ENCODE peak calls at places on chromosomes 16 and 17, in five cellular contexts. X, Q, J, K and N are unnamed samples.

GRCh38 chr16:1152651-1153259 is at the start of gene CACNA1H:
- ATAC-seq in Q (no peak), K (peak; percentile 11), J (no peak), X (peak; percentile 17), N (peak; percentile 53)

GRCh38 chr16:10501016-10501607 is 79.3 kb downstream of the EMP2 start:
- ATAC-seq in K (no peak), J (peak; percentile 46), Q (no peak), X (no peak), N (no peak)

GRCh38 chr16:11359370-11359769 is 14.1 kb downstream of the RMI2 start:
- ATAC-seq in X (no peak), K (peak; percentile 29), J (peak; percentile 13), Q (no peak), N (no peak)

GRCh38 chr17:50468120-50469004 is at the start of gene CHAD:
- ATAC-seq in J (peak; percentile 23), K (no peak), X (no peak), Q (peak; percentile 34), N (no peak)

GRCh38 chr16:66490774-66491715 is 58.9 kb downstream of the TK2 start:
- ATAC-seq in J (no peak), Q (peak; percentile 41), K (no peak), X (no peak), N (no peak)

GRCh38 chr17:8393470-8394231 is 4.0 kb downstream of the RNF222 start:
- ATAC-seq in J (peak; percentile 48), Q (peak; percentile 17), K (peak; percentile 88), X (peak; percentile 14), N (no peak)

GRCh38 chr17:4986403-4986802 is 1.1 kb downstream of the CAMTA2 start:
- ATAC-seq in K (peak; percentile 25), J (no peak), X (peak; percentile 3), Q (peak; percentile 41), N (peak; percentile 11)

GRCh38 chr17:67071595-67071994 is 27.2 kb downstream of the CACNG1 start:
- ATAC-seq in X (no peak), Q (no peak), J (no peak), K (no peak), N (no peak)

GRCh38 chr17:20948984-20949777 is 93.6 kb downstream of the USP22 start:
- ATAC-seq in X (no peak), J (no peak), K (no peak), Q (no peak), N (no peak)

GRCh38 chr17:65554568-65555223 is 6.8 kb downstream of the AXIN2 start:
- ATAC-seq in Q (peak; percentile 48), X (no peak), J (no peak), K (no peak), N (peak; percentile 30)

GRCh38 chr17:65473363-65473762 is 88.1 kb downstream of the AXIN2 start:
- ATAC-seq in J (peak; percentile 3), Q (peak; percentile 20), K (no peak), X (no peak), N (no peak)

GRCh38 chr17:63837480-63837879 is 5.0 kb downstream of the SMARCD2 start:
- ATAC-seq in X (no peak), K (no peak), J (no peak), Q (no peak), N (no peak)

GRCh38 chr16:87178177-87178863 is 138.9 kb downstream of the C16orf95 start:
- ATAC-seq in K (no peak), J (no peak), X (no peak), Q (peak; percentile 14), N (no peak)

GRCh38 chr17:83070800-83071341 is 8.5 kb upstream of the METRNL start:
- ATAC-seq in J (no peak), K (no peak), X (no peak), Q (no peak), N (no peak)

GRCh38 chr16:86414991-86415740 is 95.2 kb upstream of the FOXF1 start:
- ATAC-seq in Q (peak; percentile 62), J (no peak), X (no peak), K (no peak), N (peak; percentile 75)

GRCh38 chr16:12082207-12082606 is 105.7 kb downstream of the SNX29 start:
- ATAC-seq in X (no peak), J (no peak), K (no peak), Q (no peak), N (no peak)

GRCh38 chr16:23950291-23950894 is 114.6 kb downstream of the PRKCB start:
- ATAC-seq in K (no peak), J (no peak), Q (no peak), X (no peak), N (no peak)

GRCh38 chr17:35914354-35914753 is 16.2 kb downstream of the RDM1 start:
- ATAC-seq in Q (no peak), J (no peak), K (no peak), X (no peak), N (no peak)

GRCh38 chr17:62692721-62693431 is 65.4 kb downstream of the MRC2 start:
- ATAC-seq in K (peak; percentile 70), J (peak; percentile 36), X (peak; percentile 72), Q (peak; percentile 45), N (no peak)

GRCh38 chr17:48505788-48506187 is 25.0 kb downstream of the HOXB1 start:
- ATAC-seq in K (peak; percentile 97), J (peak; percentile 67), X (peak; percentile 94), Q (peak; percentile 46), N (peak; percentile 66)

GRCh38 chr16:17504050-17504449 is 33.3 kb upstream of the XYLT1 start:
- ATAC-seq in Q (no peak), X (no peak), J (no peak), K (no peak), N (no peak)

GRCh38 chr16:78463591-78463990 is 364.1 kb downstream of the WWOX start:
- ATAC-seq in Q (no peak), J (no peak), K (no peak), X (no peak), N (no peak)

GRCh38 chr17:68456529-68457167 is 648 bp downstream of the WIPI1 start:
- ATAC-seq in X (peak; percentile 82), Q (peak; percentile 82), K (peak; percentile 77), J (peak; percentile 78), N (peak; percentile 72)

GRCh38 chr17:42329025-42329976 is 41.0 kb downstream of the STAT5A start:
- ATAC-seq in J (peak; percentile 77), Q (peak; percentile 75), K (no peak), X (peak; percentile 75), N (no peak)

GRCh38 chr16:82091225-82091624 is 56.2 kb downstream of the HSD17B2 start:
- ATAC-seq in X (no peak), Q (no peak), J (no peak), K (no peak), N (no peak)

GRCh38 chr16:69467531-69468204 is 43.2 kb downstream of the CYB5B start:
- ATAC-seq in Q (no peak), J (no peak), X (peak; percentile 44), K (no peak), N (no peak)

GRCh38 chr16:31487720-31488629 is 5.1 kb downstream of the SLC5A2 start:
- ATAC-seq in X (peak; percentile 71), J (peak; percentile 88), K (peak; percentile 88), Q (peak; percentile 68), N (peak; percentile 68)

GRCh38 chr16:13436641-13437423 is 483.1 kb upstream of the ERCC4 start:
- ATAC-seq in K (no peak), Q (no peak), X (no peak), J (no peak), N (no peak)

GRCh38 chr16:28580726-28581315 is 16.0 kb downstream of the SULT1A2 start:
- ATAC-seq in J (no peak), Q (no peak), X (no peak), K (no peak), N (no peak)

DNA sequence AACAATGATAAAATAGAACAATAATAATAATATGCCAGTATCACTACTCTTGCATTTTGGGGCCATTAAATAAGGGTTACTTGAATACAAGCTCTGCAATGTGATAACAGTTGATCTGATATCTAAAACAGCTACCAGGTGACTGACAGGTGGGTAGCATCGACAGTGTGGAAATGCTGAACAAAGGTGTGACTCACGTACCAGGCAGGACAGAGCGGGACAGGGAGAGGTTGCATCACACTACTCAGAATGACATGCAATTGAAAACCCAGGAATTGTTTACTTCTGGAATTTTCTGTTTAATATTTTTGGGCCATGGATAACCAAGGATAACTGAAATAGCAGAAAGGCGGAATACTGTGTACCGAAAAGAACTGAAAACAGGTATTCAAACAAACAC is 15.8 kb upstream of the ZNF19 start:
- ATAC-seq in Q (no peak), K (no peak), X (no peak), J (no peak), N (no peak)
- H3K27ac ChIP-seq in Q (no peak overlapping the region), K (no peak overlapping the region), X (no peak overlapping the region), J (no peak overlapping the region), N (no peak overlapping the region)

DNA sequence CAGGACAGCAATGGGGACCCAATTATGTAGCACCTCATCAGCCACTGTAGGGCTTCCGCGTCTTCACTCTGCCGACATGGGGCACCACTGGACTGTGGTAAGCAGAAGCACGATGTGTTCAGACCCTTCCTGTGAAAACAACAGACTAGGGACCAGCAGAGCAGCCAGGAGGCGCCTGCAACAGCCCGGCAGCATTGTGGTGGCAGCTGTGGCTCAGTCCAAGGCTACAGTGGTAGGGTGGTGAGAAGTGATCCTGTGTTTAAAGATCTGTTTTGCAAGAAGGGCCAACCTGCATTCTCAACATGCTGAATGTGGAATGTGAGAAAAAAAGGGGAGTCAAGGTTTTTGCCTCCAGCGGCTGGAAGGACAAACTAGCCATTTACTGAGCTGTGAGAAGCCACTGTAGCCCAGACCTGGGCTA is 80.8 kb downstream of the GAS7 start:
- ATAC-seq in K (no peak), X (no peak), Q (no peak), J (no peak), N (no peak)
- H3K27ac ChIP-seq in K (no peak overlapping the region), X (no peak overlapping the region), Q (peak overlapping the region; percentile 20), J (peak overlapping the region; percentile 24), N (peak overlapping the region; percentile 87)

GRCh38 chr16:85330694-85331188 is 218.5 kb upstream of the CIBAR2 start:
- ATAC-seq in X (peak; percentile 84), Q (peak; percentile 23), K (peak; percentile 88), J (peak; percentile 35), N (peak; percentile 69)
- H3K27ac ChIP-seq in X (peak overlapping the region; percentile 45), Q (no peak overlapping the region), K (no peak overlapping the region), J (no peak overlapping the region), N (no peak overlapping the region)

DNA sequence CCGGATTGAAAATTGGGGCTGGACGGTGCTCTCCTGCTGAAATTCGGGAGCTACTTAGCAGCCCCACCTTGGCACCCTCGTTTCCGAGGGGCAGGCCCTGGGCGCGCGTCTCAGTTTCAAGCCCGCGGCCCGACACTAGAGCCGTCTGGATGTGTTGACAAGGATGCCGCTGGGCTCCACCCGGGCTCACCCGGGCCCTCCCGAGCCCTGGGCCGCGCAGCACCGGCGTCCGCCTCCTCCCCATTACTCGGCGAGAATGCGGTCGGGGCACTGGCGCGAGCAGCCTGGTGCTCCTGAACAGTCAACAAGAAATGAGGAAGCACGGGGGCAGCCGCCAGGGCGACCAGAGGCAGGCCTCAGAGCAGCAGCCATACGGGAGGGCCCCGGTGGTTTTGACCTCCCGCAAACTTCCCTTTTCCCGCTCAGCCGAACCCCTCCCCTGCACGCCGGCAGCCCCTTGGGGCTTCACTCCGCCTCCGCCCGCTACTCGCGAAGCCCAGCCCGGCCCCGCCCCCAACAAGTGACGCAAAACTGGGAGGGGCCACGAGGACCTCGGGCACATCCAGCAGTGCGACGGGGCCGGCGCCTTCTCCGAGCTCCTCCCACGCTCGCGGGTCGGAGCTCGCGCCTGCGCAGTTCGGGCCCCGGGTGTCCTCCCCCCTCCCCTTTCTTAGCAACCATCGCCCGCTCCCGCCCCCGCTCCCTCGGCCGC is 447 bp upstream of the SEC14L1 start:
- ATAC-seq in K (peak; percentile 83), Q (peak; percentile 98), J (peak; percentile 98), X (peak; percentile 91), N (peak; percentile 97)
- H3K27ac ChIP-seq in K (peak overlapping the region; percentile 90), Q (peak overlapping the region; percentile 90), J (peak overlapping the region; percentile 98), X (peak overlapping the region; percentile 96), N (peak overlapping the region; percentile 97)